ENCODE peak calls at places on chromosomes 2 and 18, in nine cellular contexts. One of them, this sample, is unnamed.

GRCh38 chr2:164841719-164842623 is at the start of gene COBLL1:
- DNase-seq in psoas muscle: peak
- DNase-seq in HFFc6: peak
- DNase-seq in astrocyte of the cerebellum: peak
- DNase-seq in BE2C: peak
- DNase-seq in left ventricle myocardium inferior: peak
- DNase-seq in body of pancreas: peak
- DNase-seq in upper lobe of left lung: peak
- DNase-seq in IMR-90: peak
- DNase-seq in this sample: no peak

GRCh38 chr18:9081940-9082339 is 20.6 kb upstream of the NDUFV2 start:
- DNase-seq in psoas muscle: no peak
- DNase-seq in HFFc6: no peak
- DNase-seq in astrocyte of the cerebellum: no peak
- DNase-seq in BE2C: no peak
- DNase-seq in left ventricle myocardium inferior: no peak
- DNase-seq in body of pancreas: no peak
- DNase-seq in upper lobe of left lung: no peak
- DNase-seq in IMR-90: no peak
- DNase-seq in this sample: no peak

GRCh38 chr2:74101574-74102300 is 46.0 kb downstream of the BOLA3 start:
- DNase-seq in psoas muscle: no peak
- DNase-seq in HFFc6: no peak
- DNase-seq in astrocyte of the cerebellum: no peak
- DNase-seq in BE2C: no peak
- DNase-seq in left ventricle myocardium inferior: no peak
- DNase-seq in body of pancreas: no peak
- DNase-seq in upper lobe of left lung: no peak
- DNase-seq in IMR-90: no peak
- DNase-seq in this sample: no peak

GRCh38 chr2:101253713-101254085 is 1.0 kb downstream of the CNOT11 start:
- DNase-seq in psoas muscle: no peak
- DNase-seq in HFFc6: no peak
- DNase-seq in astrocyte of the cerebellum: no peak
- DNase-seq in BE2C: no peak
- DNase-seq in left ventricle myocardium inferior: no peak
- DNase-seq in body of pancreas: no peak
- DNase-seq in upper lobe of left lung: no peak
- DNase-seq in IMR-90: peak
- DNase-seq in this sample: no peak

GRCh38 chr2:54139210-54139609 is 23.8 kb downstream of the ACYP2 start:
- DNase-seq in psoas muscle: no peak
- DNase-seq in HFFc6: no peak
- DNase-seq in astrocyte of the cerebellum: no peak
- DNase-seq in BE2C: no peak
- DNase-seq in left ventricle myocardium inferior: no peak
- DNase-seq in body of pancreas: no peak
- DNase-seq in upper lobe of left lung: no peak
- DNase-seq in IMR-90: peak
- DNase-seq in this sample: no peak

GRCh38 chr2:119283873-119284331 is 60.3 kb downstream of the STEAP3 start:
- DNase-seq in psoas muscle: peak
- DNase-seq in HFFc6: peak
- DNase-seq in astrocyte of the cerebellum: peak
- DNase-seq in BE2C: no peak
- DNase-seq in left ventricle myocardium inferior: peak
- DNase-seq in body of pancreas: peak
- DNase-seq in upper lobe of left lung: peak
- DNase-seq in IMR-90: peak
- DNase-seq in this sample: peak

GRCh38 chr2:15968280-15969178 is 28.2 kb downstream of the MYCN start:
- DNase-seq in psoas muscle: no peak
- DNase-seq in HFFc6: no peak
- DNase-seq in astrocyte of the cerebellum: no peak
- DNase-seq in BE2C: peak
- DNase-seq in left ventricle myocardium inferior: no peak
- DNase-seq in body of pancreas: no peak
- DNase-seq in upper lobe of left lung: no peak
- DNase-seq in IMR-90: no peak
- DNase-seq in this sample: no peak

GRCh38 chr2:73886357-73886756 is 6.5 kb upstream of the ACTG2 start:
- DNase-seq in psoas muscle: no peak
- DNase-seq in HFFc6: no peak
- DNase-seq in astrocyte of the cerebellum: no peak
- DNase-seq in BE2C: no peak
- DNase-seq in left ventricle myocardium inferior: no peak
- DNase-seq in body of pancreas: no peak
- DNase-seq in upper lobe of left lung: no peak
- DNase-seq in IMR-90: no peak
- DNase-seq in this sample: no peak

GRCh38 chr18:48497863-48498262 is 41.0 kb upstream of the CTIF start:
- DNase-seq in psoas muscle: no peak
- DNase-seq in HFFc6: no peak
- DNase-seq in astrocyte of the cerebellum: no peak
- DNase-seq in BE2C: no peak
- DNase-seq in left ventricle myocardium inferior: no peak
- DNase-seq in body of pancreas: no peak
- DNase-seq in upper lobe of left lung: no peak
- DNase-seq in IMR-90: no peak
- DNase-seq in this sample: no peak

GRCh38 chr18:36262971-36263370 is 34.5 kb upstream of the FHOD3 start:
- DNase-seq in psoas muscle: no peak
- DNase-seq in HFFc6: no peak
- DNase-seq in astrocyte of the cerebellum: no peak
- DNase-seq in BE2C: no peak
- DNase-seq in left ventricle myocardium inferior: no peak
- DNase-seq in body of pancreas: no peak
- DNase-seq in upper lobe of left lung: no peak
- DNase-seq in IMR-90: no peak
- DNase-seq in this sample: no peak

GRCh38 chr2:204024503-204024902 is 87.9 kb downstream of the ICOS start:
- DNase-seq in psoas muscle: no peak
- DNase-seq in HFFc6: peak
- DNase-seq in astrocyte of the cerebellum: peak
- DNase-seq in BE2C: peak
- DNase-seq in left ventricle myocardium inferior: no peak
- DNase-seq in body of pancreas: peak
- DNase-seq in upper lobe of left lung: no peak
- DNase-seq in IMR-90: peak
- DNase-seq in this sample: no peak

GRCh38 chr18:55577812-55578539 is 10.0 kb downstream of the TCF4 start:
- DNase-seq in psoas muscle: no peak
- DNase-seq in HFFc6: no peak
- DNase-seq in astrocyte of the cerebellum: no peak
- DNase-seq in BE2C: peak
- DNase-seq in left ventricle myocardium inferior: no peak
- DNase-seq in body of pancreas: peak
- DNase-seq in upper lobe of left lung: no peak
- DNase-seq in IMR-90: no peak
- DNase-seq in this sample: no peak
- TF ChIP-seq CTCF in psoas muscle: peak
- TF ChIP-seq CTCF in HFFc6: peak
- TF ChIP-seq CTCF in astrocyte of the cerebellum: no peak
- TF ChIP-seq CTCF in BE2C: peak
- TF ChIP-seq CTCF in left ventricle myocardium inferior: no peak
- TF ChIP-seq CTCF in body of pancreas: peak
- TF ChIP-seq CTCF in upper lobe of left lung: no peak
- TF ChIP-seq CTCF in IMR-90: no peak
- TF ChIP-seq CTCF in this sample: no peak

DNA sequence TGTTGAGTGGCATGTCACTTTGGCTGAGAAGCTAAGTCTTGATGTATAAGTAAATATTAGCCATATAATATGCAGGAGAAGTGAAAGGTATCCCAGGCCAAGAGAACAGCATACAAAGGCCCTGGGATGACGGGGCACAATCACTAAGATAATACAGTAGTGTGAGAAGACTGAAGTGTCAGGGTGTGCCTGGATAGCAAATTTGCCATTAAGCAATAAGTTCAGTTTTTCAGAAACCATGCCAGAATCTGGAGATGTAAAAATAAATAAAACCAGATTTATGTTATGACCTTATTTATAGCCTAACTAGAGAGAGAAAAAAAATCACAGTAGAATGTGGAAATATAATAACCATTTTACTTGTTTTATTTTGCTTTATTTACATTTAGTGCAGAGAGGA is 1858.7 kb upstream of the CELF4 start:
- DNase-seq in psoas muscle: no peak
- DNase-seq in HFFc6: no peak
- DNase-seq in astrocyte of the cerebellum: no peak
- DNase-seq in BE2C: no peak
- DNase-seq in left ventricle myocardium inferior: no peak
- DNase-seq in body of pancreas: no peak
- DNase-seq in upper lobe of left lung: no peak
- DNase-seq in IMR-90: no peak
- DNase-seq in this sample: no peak
- TF ChIP-seq CTCF in psoas muscle: no peak
- TF ChIP-seq CTCF in HFFc6: no peak
- TF ChIP-seq CTCF in astrocyte of the cerebellum: no peak
- TF ChIP-seq CTCF in BE2C: no peak
- TF ChIP-seq CTCF in left ventricle myocardium inferior: no peak
- TF ChIP-seq CTCF in body of pancreas: no peak
- TF ChIP-seq CTCF in upper lobe of left lung: no peak
- TF ChIP-seq CTCF in IMR-90: no peak
- TF ChIP-seq CTCF in this sample: no peak

DNA sequence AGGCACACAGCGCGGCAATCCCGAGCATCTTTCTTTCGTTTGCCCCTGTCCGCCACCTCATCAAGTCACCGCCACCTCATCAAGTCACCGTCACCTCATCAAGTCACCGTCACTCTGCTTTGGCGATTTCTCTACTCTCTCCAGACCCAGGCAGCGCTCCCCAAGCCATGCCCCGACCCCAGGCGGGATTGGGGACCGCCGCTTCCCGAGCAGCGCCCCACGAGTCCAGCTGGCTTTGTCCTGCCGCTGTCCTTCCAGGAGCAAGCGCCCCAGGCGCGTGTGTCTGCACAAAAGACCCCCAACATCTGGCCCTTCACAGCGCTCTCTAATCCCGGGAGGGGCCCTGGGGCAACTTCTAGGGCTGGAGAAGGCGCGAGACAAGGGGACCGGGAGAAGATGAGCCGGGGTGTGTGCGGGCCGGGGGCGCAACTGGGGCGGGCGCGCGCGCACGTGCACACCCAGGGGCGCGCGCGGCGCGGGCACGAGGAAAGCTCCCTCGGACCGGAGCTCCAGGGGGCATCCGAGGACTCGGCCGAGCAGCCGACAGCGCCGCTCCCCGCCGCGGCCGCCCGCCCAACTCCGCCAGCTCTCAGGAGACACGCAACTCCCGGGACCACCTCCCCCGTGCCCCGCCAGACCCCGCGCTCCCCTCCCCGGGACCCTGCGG is 630 bp upstream of the RNF152 start:
- DNase-seq in psoas muscle: peak
- DNase-seq in HFFc6: peak
- DNase-seq in astrocyte of the cerebellum: no peak
- DNase-seq in BE2C: peak
- DNase-seq in left ventricle myocardium inferior: peak
- DNase-seq in body of pancreas: peak
- DNase-seq in upper lobe of left lung: peak
- DNase-seq in IMR-90: peak
- DNase-seq in this sample: no peak
- TF ChIP-seq CTCF in psoas muscle: no peak
- TF ChIP-seq CTCF in HFFc6: peak
- TF ChIP-seq CTCF in astrocyte of the cerebellum: no peak
- TF ChIP-seq CTCF in BE2C: no peak
- TF ChIP-seq CTCF in left ventricle myocardium inferior: no peak
- TF ChIP-seq CTCF in body of pancreas: no peak
- TF ChIP-seq CTCF in upper lobe of left lung: no peak
- TF ChIP-seq CTCF in IMR-90: peak
- TF ChIP-seq CTCF in this sample: peak

DNA sequence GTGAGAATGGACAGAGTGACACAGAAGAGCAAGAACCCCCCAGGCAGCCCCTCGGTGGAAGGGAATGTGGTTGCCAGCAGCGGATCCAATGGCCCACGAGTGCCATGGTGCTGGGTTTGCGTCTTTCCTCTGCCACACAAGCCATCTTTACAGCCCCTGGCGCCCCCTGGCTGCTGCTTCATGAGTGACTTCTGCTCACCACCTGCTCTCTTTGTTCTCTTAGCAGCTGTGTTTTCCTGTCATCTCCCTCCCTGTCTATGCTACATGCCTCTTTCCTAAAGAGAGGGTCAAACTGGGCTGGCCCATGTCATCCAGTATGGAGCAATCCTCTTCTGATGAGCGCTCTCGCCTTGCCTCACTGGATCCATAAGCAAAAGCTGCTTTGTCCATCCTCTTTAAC is 300.0 kb upstream of the SMIM21 start:
- DNase-seq in psoas muscle: no peak
- DNase-seq in HFFc6: no peak
- DNase-seq in astrocyte of the cerebellum: peak
- DNase-seq in BE2C: peak
- DNase-seq in left ventricle myocardium inferior: peak
- DNase-seq in body of pancreas: peak
- DNase-seq in upper lobe of left lung: peak
- DNase-seq in IMR-90: peak
- DNase-seq in this sample: no peak
- TF ChIP-seq CTCF in psoas muscle: peak
- TF ChIP-seq CTCF in HFFc6: peak
- TF ChIP-seq CTCF in astrocyte of the cerebellum: peak
- TF ChIP-seq CTCF in BE2C: peak
- TF ChIP-seq CTCF in left ventricle myocardium inferior: peak
- TF ChIP-seq CTCF in body of pancreas: peak
- TF ChIP-seq CTCF in upper lobe of left lung: no peak
- TF ChIP-seq CTCF in IMR-90: peak
- TF ChIP-seq CTCF in this sample: peak

GRCh38 chr2:13650586-13651180 is 933.9 kb downstream of the TRIB2 start:
- DNase-seq in psoas muscle: no peak
- DNase-seq in HFFc6: no peak
- DNase-seq in astrocyte of the cerebellum: no peak
- DNase-seq in BE2C: peak
- DNase-seq in left ventricle myocardium inferior: no peak
- DNase-seq in body of pancreas: no peak
- DNase-seq in upper lobe of left lung: no peak
- DNase-seq in IMR-90: no peak
- DNase-seq in this sample: no peak
- TF ChIP-seq CTCF in psoas muscle: no peak
- TF ChIP-seq CTCF in HFFc6: no peak
- TF ChIP-seq CTCF in astrocyte of the cerebellum: no peak
- TF ChIP-seq CTCF in BE2C: peak
- TF ChIP-seq CTCF in left ventricle myocardium inferior: no peak
- TF ChIP-seq CTCF in body of pancreas: no peak
- TF ChIP-seq CTCF in upper lobe of left lung: no peak
- TF ChIP-seq CTCF in IMR-90: no peak
- TF ChIP-seq CTCF in this sample: no peak

GRCh38 chr2:83967854-83968253 is 491.2 kb downstream of the SUCLG1 start:
- DNase-seq in psoas muscle: no peak
- DNase-seq in HFFc6: no peak
- DNase-seq in astrocyte of the cerebellum: no peak
- DNase-seq in BE2C: no peak
- DNase-seq in left ventricle myocardium inferior: no peak
- DNase-seq in body of pancreas: no peak
- DNase-seq in upper lobe of left lung: no peak
- DNase-seq in IMR-90: no peak
- DNase-seq in this sample: no peak
- TF ChIP-seq CTCF in psoas muscle: no peak
- TF ChIP-seq CTCF in HFFc6: no peak
- TF ChIP-seq CTCF in astrocyte of the cerebellum: no peak
- TF ChIP-seq CTCF in BE2C: no peak
- TF ChIP-seq CTCF in left ventricle myocardium inferior: no peak
- TF ChIP-seq CTCF in body of pancreas: no peak
- TF ChIP-seq CTCF in upper lobe of left lung: no peak
- TF ChIP-seq CTCF in IMR-90: no peak
- TF ChIP-seq CTCF in this sample: no peak

GRCh38 chr2:229133155-229133772 is 137.8 kb downstream of the PID1 start:
- DNase-seq in psoas muscle: no peak
- DNase-seq in HFFc6: peak
- DNase-seq in astrocyte of the cerebellum: peak
- DNase-seq in BE2C: no peak
- DNase-seq in left ventricle myocardium inferior: no peak
- DNase-seq in body of pancreas: peak
- DNase-seq in upper lobe of left lung: no peak
- DNase-seq in IMR-90: peak
- DNase-seq in this sample: no peak
- TF ChIP-seq CTCF in psoas muscle: peak
- TF ChIP-seq CTCF in HFFc6: peak
- TF ChIP-seq CTCF in astrocyte of the cerebellum: peak
- TF ChIP-seq CTCF in BE2C: no peak
- TF ChIP-seq CTCF in left ventricle myocardium inferior: peak
- TF ChIP-seq CTCF in body of pancreas: peak
- TF ChIP-seq CTCF in upper lobe of left lung: peak
- TF ChIP-seq CTCF in IMR-90: peak
- TF ChIP-seq CTCF in this sample: peak